ENCODE peak calls at places on chromosomes 11 and 22, in seven cellular contexts. Z, I, O, W, K, G and M are unnamed samples.

GRCh38 chr11:122747358-122747757 is 90.9 kb upstream of the CRTAM start:
- DNase-seq in Z (no peak), I (no peak), O (no peak), W (no peak), K (no peak), G (no peak), M (no peak)

GRCh38 chr22:46563381-46564083 is 26.1 kb upstream of the CELSR1 start:
- DNase-seq in Z (peak), I (peak), O (peak), W (peak), K (peak), G (peak), M (peak)

GRCh38 chr11:1751521-1751921 is 1.1 kb upstream of the IFITM10 start:
- DNase-seq in Z (no peak), I (no peak), O (no peak), W (no peak), K (no peak), G (no peak), M (peak)

GRCh38 chr22:26245001-26245400 is 75.7 kb downstream of the SEZ6L start:
- DNase-seq in Z (no peak), I (no peak), O (no peak), W (no peak), K (no peak), G (no peak), M (no peak)

GRCh38 chr22:35739642-35740041 is 22.0 kb downstream of the APOL5 start:
- DNase-seq in Z (no peak), I (no peak), O (no peak), W (no peak), K (no peak), G (no peak), M (no peak)

GRCh38 chr11:66591175-66591574 is 1.7 kb downstream of the CCDC87 start:
- DNase-seq in Z (no peak), I (no peak), O (no peak), W (no peak), K (no peak), G (no peak), M (no peak)

GRCh38 chr11:12526789-12527188 is 147.4 kb upstream of the TEAD1 start:
- DNase-seq in Z (no peak), I (no peak), O (no peak), W (no peak), K (no peak), G (no peak), M (no peak)

GRCh38 chr11:108819957-108820356 is 155.1 kb downstream of the DDX10 start:
- DNase-seq in Z (no peak), I (no peak), O (no peak), W (no peak), K (no peak), G (no peak), M (no peak)

GRCh38 chr11:10441652-10442503 is 13.2 kb upstream of the AMPD3 start:
- DNase-seq in Z (no peak), I (peak), O (no peak), W (no peak), K (no peak), G (no peak), M (no peak)

GRCh38 chr11:134412508-134413333 is 679 bp upstream of the B3GAT1 start:
- DNase-seq in Z (peak), I (no peak), O (no peak), W (peak), K (no peak), G (no peak), M (no peak)

GRCh38 chr22:32327066-32327465 is 30.6 kb upstream of the RFPL3 start:
- DNase-seq in Z (no peak), I (no peak), O (no peak), W (no peak), K (no peak), G (no peak), M (peak)

GRCh38 chr11:129418039-129418438 is 42.4 kb downstream of the BARX2 start:
- DNase-seq in Z (no peak), I (no peak), O (no peak), W (no peak), K (no peak), G (no peak), M (no peak)

GRCh38 chr11:72683782-72684200 is 9.6 kb upstream of the PDE2A start:
- DNase-seq in Z (peak), I (peak), O (peak), W (peak), K (peak), G (peak), M (peak)

GRCh38 chr11:123314972-123315371 is 115.1 kb upstream of the GRAMD1B start:
- DNase-seq in Z (no peak), I (no peak), O (peak), W (no peak), K (no peak), G (no peak), M (no peak)

GRCh38 chr11:73538381-73538872 is 59.5 kb downstream of the FAM168A start:
- DNase-seq in Z (no peak), I (peak), O (no peak), W (no peak), K (no peak), G (no peak), M (no peak)

GRCh38 chr11:45921561-45922424 is 663 bp upstream of the LARGE2 start:
- DNase-seq in Z (peak), I (no peak), O (no peak), W (peak), K (no peak), G (no peak), M (peak)

GRCh38 chr11:118295834-118296454 is 8.6 kb upstream of the CD3E start:
- DNase-seq in Z (no peak), I (peak), O (no peak), W (no peak), K (no peak), G (no peak), M (no peak)

GRCh38 chr11:44505591-44506054 is 59.8 kb upstream of the CD82 start:
- DNase-seq in Z (no peak), I (no peak), O (no peak), W (no peak), K (no peak), G (no peak), M (no peak)

GRCh38 chr22:23302171-23303002 is 122.1 kb downstream of the BCR start:
- DNase-seq in Z (no peak), I (no peak), O (no peak), W (no peak), K (no peak), G (no peak), M (no peak)

GRCh38 chr11:71466358-71466757 is 13.4 kb downstream of the NADSYN1 start:
- DNase-seq in Z (no peak), I (no peak), O (no peak), W (no peak), K (no peak), G (no peak), M (no peak)

GRCh38 chr11:113341388-113342165 is 27.2 kb downstream of the TTC12 start:
- DNase-seq in Z (no peak), I (no peak), O (no peak), W (peak), K (no peak), G (no peak), M (no peak)

GRCh38 chr11:34223021-34223813 is 117.8 kb downstream of the NAT10 start:
- DNase-seq in Z (no peak), I (no peak), O (peak), W (no peak), K (no peak), G (no peak), M (no peak)

GRCh38 chr11:2523821-2524391 is 79.1 kb downstream of the KCNQ1 start:
- DNase-seq in Z (no peak), I (no peak), O (no peak), W (peak), K (no peak), G (no peak), M (peak)

GRCh38 chr11:131079036-131079435 is 162.8 kb upstream of the SNX19 start:
- DNase-seq in Z (no peak), I (no peak), O (no peak), W (no peak), K (no peak), G (no peak), M (no peak)

GRCh38 chr11:8234425-8234821 is 29.3 kb downstream of the LMO1 start:
- DNase-seq in Z (no peak), I (no peak), O (no peak), W (no peak), K (no peak), G (no peak), M (no peak)

GRCh38 chr22:40400173-40400572 is 29.8 kb downstream of the SGSM3 start:
- DNase-seq in Z (no peak), I (peak), O (no peak), W (no peak), K (no peak), G (no peak), M (no peak)

GRCh38 chr11:60788401-60789110 is 3.4 kb downstream of the MS4A10 start:
- DNase-seq in Z (no peak), I (no peak), O (no peak), W (no peak), K (no peak), G (no peak), M (no peak)

GRCh38 chr11:17014321-17014773 is at the start of gene PLEKHA7:
- DNase-seq in Z (no peak), I (no peak), O (no peak), W (no peak), K (no peak), G (no peak), M (peak)

GRCh38 chr11:66850235-66850587 is 6.7 kb upstream of the LRFN4 start:
- DNase-seq in Z (no peak), I (no peak), O (no peak), W (no peak), K (no peak), G (no peak), M (no peak)

GRCh38 chr11:111624602-111625001 is 22.4 kb downstream of the SIK2 start:
- DNase-seq in Z (no peak), I (no peak), O (no peak), W (no peak), K (no peak), G (no peak), M (no peak)

GRCh38 chr11:1942541-1943260 is 4.4 kb upstream of the MRPL23 start:
- DNase-seq in Z (no peak), I (peak), O (no peak), W (peak), K (no peak), G (no peak), M (peak)

GRCh38 chr11:20821046-20821445 is 151.7 kb downstream of the NELL1 start:
- DNase-seq in Z (no peak), I (no peak), O (no peak), W (no peak), K (no peak), G (no peak), M (no peak)

GRCh38 chr22:41833369-41834004 is 582 bp downstream of the SREBF2 start:
- DNase-seq in Z (peak), I (peak), O (peak), W (peak), K (peak), G (peak), M (peak)

GRCh38 chr11:105619556-105619955 is 9.7 kb downstream of the GRIA4 start:
- DNase-seq in Z (no peak), I (no peak), O (no peak), W (no peak), K (no peak), G (no peak), M (no peak)

GRCh38 chr22:30890689-30891442 is 77.7 kb downstream of the MORC2 start:
- DNase-seq in Z (peak), I (peak), O (no peak), W (no peak), K (no peak), G (no peak), M (peak)

GRCh38 chr11:102320679-102321078 is 3.4 kb downstream of the BIRC3 start:
- DNase-seq in Z (no peak), I (no peak), O (no peak), W (no peak), K (no peak), G (no peak), M (no peak)

GRCh38 chr11:131817701-131818188 is 447.3 kb downstream of the NTM start:
- DNase-seq in Z (no peak), I (no peak), O (no peak), W (no peak), K (no peak), G (no peak), M (no peak)